ENCODE peak calls at places on chromosomes 13 and 19, in nine cellular contexts. M is AG10803; O is LHCN-M2; C is A549; Q is M059J; X is NCI-H187; L is NCI-H510A treated with DMSO at 0.1 percent for 48 hours; N is kidney tubule cell; W is stimulated activated CD8-positive, alpha-beta memory T cell treated with anti-CD3 and anti-CD28 coated beads, Interleukin-15, amount 100 ng/mL, for 48 hours. V is an unnamed sample.

GRCh38 chr13:104809483-104809882 is 1726.0 kb downstream of the EFNB2 start:
- DNase-seq in M (no peak), O (peak), C (no peak), Q (peak), X (no peak), L (no peak), N (peak), W (no peak), V (no peak)

GRCh38 chr19:3073159-3073563 is 10.9 kb upstream of the TLE5 start:
- DNase-seq in M (peak), O (peak), C (no peak), Q (peak), X (no peak), L (peak), N (peak), W (no peak), V (no peak)

GRCh38 chr13:75468098-75468497 is 13.9 kb downstream of the TBC1D4 start:
- DNase-seq in M (peak), O (peak), C (no peak), Q (peak), X (no peak), L (no peak), N (no peak), W (no peak), V (no peak)

GRCh38 chr19:44772969-44773368 is 4.7 kb upstream of the CBLC start:
- DNase-seq in M (no peak), O (peak), C (no peak), Q (no peak), X (no peak), L (no peak), N (no peak), W (no peak), V (no peak)

GRCh38 chr19:34573226-34573864 is 91.8 kb downstream of the WTIP start:
- DNase-seq in M (no peak), O (no peak), C (no peak), Q (no peak), X (no peak), L (no peak), N (no peak), W (no peak), V (no peak)

GRCh38 chr19:16273005-16273404 is 51.6 kb upstream of the KLF2 start:
- DNase-seq in M (peak), O (no peak), C (no peak), Q (no peak), X (no peak), L (no peak), N (no peak), W (no peak), V (no peak)

GRCh38 chr13:26459276-26460131 is 98.0 kb upstream of the WASF3 start:
- DNase-seq in M (no peak), O (peak), C (no peak), Q (peak), X (no peak), L (no peak), N (no peak), W (no peak), V (no peak)

GRCh38 chr13:45500492-45501174 is 35.9 kb downstream of the COG3 start:
- DNase-seq in M (peak), O (peak), C (no peak), Q (peak), X (no peak), L (no peak), N (peak), W (no peak), V (no peak)

GRCh38 chr19:30870861-30871260 is 478.4 kb downstream of the TSHZ3 start:
- DNase-seq in M (peak), O (peak), C (no peak), Q (peak), X (no peak), L (no peak), N (peak), W (no peak), V (peak)

GRCh38 chr19:41367848-41368301 is 3.9 kb upstream of the B9D2 start:
- DNase-seq in M (peak), O (peak), C (peak), Q (peak), X (no peak), L (no peak), N (peak), W (no peak), V (no peak)

GRCh38 chr13:35549481-35549880 is 73.0 kb upstream of the MAB21L1 start:
- DNase-seq in M (peak), O (peak), C (peak), Q (peak), X (no peak), L (no peak), N (peak), W (no peak), V (no peak)

GRCh38 chr19:11382898-11383705 is 1.0 kb downstream of the EPOR start:
- DNase-seq in M (no peak), O (peak), C (peak), Q (peak), X (no peak), L (peak), N (peak), W (peak), V (peak)

GRCh38 chr13:110617326-110618072 is 2.2 kb downstream of the NAXD start:
- DNase-seq in M (peak), O (peak), C (no peak), Q (peak), X (no peak), L (peak), N (peak), W (no peak), V (no peak)

V was measured in endodermal cell.